ENCODE peak calls at places on chromosomes 7 and 10, in ten cellular contexts. E is heart right ventricle; M is effector memory CD4-positive, alpha-beta T cell; N is heart left ventricle; U is endothelial cell of umbilical vein; C is fibroblast of lung; J is GM12878; X is WERI-Rb-1; T is right lobe of liver; I is lower lobe of right lung. V is an unnamed sample.

GRCh38 chr7:122942765-122943164 is 52.7 kb downstream of the TAS2R16 start:
- DNase-seq in C (no peak), I (no peak), X (no peak), U (no peak), T (no peak), M (no peak), N (no peak), J (no peak), E (no peak), V (no peak)

GRCh38 chr10:33760544-33760943 is 426.1 kb upstream of the NRP1 start:
- DNase-seq in U (no peak), X (no peak), I (no peak), N (no peak), C (no peak), E (no peak), M (no peak), J (no peak), T (no peak), V (no peak)

GRCh38 chr7:155348806-155349205 is 51.1 kb downstream of the INSIG1 start:
- DNase-seq in E (no peak), T (no peak), I (peak), J (no peak), U (no peak), N (no peak), X (no peak), M (no peak), C (no peak), V (no peak)

GRCh38 chr10:106285199-106285598 is 879.3 kb downstream of the SORCS1 start:
- DNase-seq in U (no peak), M (no peak), I (no peak), X (no peak), N (no peak), J (no peak), E (no peak), T (no peak), C (no peak), V (no peak)

GRCh38 chr7:150964593-150965111 is 13.5 kb downstream of the KCNH2 start:
- DNase-seq in T (peak), E (peak), J (no peak), N (peak), C (no peak), X (peak), U (no peak), I (no peak), M (no peak), V (no peak)

GRCh38 chr10:119375574-119376265 is 166.8 kb downstream of the RGS10 start:
- DNase-seq in N (peak), M (no peak), I (peak), E (no peak), J (no peak), U (peak), X (peak), T (no peak), C (peak), V (no peak)

GRCh38 chr7:44284216-44284615 is 41.2 kb downstream of the CAMK2B start:
- DNase-seq in I (peak), J (no peak), M (no peak), N (peak), U (no peak), C (no peak), T (peak), X (peak), E (no peak), V (no peak)

GRCh38 chr7:152615052-152615741 is 60.7 kb downstream of the XRCC2 start:
- DNase-seq in N (no peak), X (peak), U (no peak), I (no peak), T (no peak), M (no peak), C (no peak), J (no peak), E (no peak), V (no peak)

GRCh38 chr7:102140952-102141370 is 145.7 kb upstream of the SH2B2 start:
- DNase-seq in T (no peak), I (no peak), M (no peak), N (no peak), J (peak), C (no peak), U (no peak), E (no peak), X (no peak), V (no peak)

GRCh38 chr10:566241-566885 is 123.1 kb downstream of the DIP2C start:
- DNase-seq in U (no peak), M (no peak), J (no peak), X (no peak), T (no peak), C (no peak), E (no peak), N (no peak), I (peak), V (no peak)

GRCh38 chr7:27994639-27995038 is 186.0 kb downstream of the JAZF1 start:
- DNase-seq in E (no peak), N (no peak), T (no peak), I (no peak), X (no peak), M (no peak), C (no peak), J (no peak), U (peak), V (no peak)

GRCh38 chr10:128466831-128467371 is 340.7 kb upstream of the MKI67 start:
- DNase-seq in J (no peak), C (no peak), M (no peak), E (no peak), N (no peak), U (no peak), I (no peak), T (no peak), X (no peak), V (no peak)

GRCh38 chr7:102287465-102288146 is 938 bp downstream of the SH2B2 start:
- DNase-seq in I (peak), J (no peak), U (no peak), T (peak), X (peak), C (peak), M (no peak), E (peak), N (peak), V (no peak)

GRCh38 chr7:55127622-55128081 is 108.8 kb downstream of the EGFR start:
- DNase-seq in J (no peak), C (peak), X (no peak), I (no peak), U (peak), T (no peak), E (peak), N (peak), M (no peak), V (no peak)

GRCh38 chr10:25465582-25466372 is 291.0 kb downstream of the GPR158 start:
- DNase-seq in E (no peak), T (no peak), C (no peak), M (no peak), X (no peak), J (no peak), I (no peak), U (no peak), N (no peak), V (no peak)

GRCh38 chr7:153532321-153532720 is 519.9 kb upstream of the DPP6 start:
- DNase-seq in I (no peak), U (no peak), J (no peak), C (no peak), X (no peak), T (no peak), N (no peak), E (no peak), M (no peak), V (no peak)

GRCh38 chr7:51318001-51318400 is 1.4 kb upstream of the COBL start:
- DNase-seq in U (no peak), N (no peak), E (no peak), I (no peak), J (no peak), X (no peak), M (no peak), C (no peak), T (no peak), V (no peak)

GRCh38 chr7:77644774-77645173 is 51.5 kb upstream of the RSBN1L start:
- DNase-seq in X (no peak), M (no peak), U (no peak), N (no peak), T (no peak), I (no peak), J (no peak), E (no peak), C (no peak), V (no peak)

GRCh38 chr10:91887075-91887899 is 22.0 kb downstream of the FGFBP3 start:
- DNase-seq in I (no peak), X (no peak), E (no peak), N (peak), J (no peak), U (peak), T (no peak), C (peak), M (no peak), V (no peak)

GRCh38 chr7:1693419-1693990 is 23.4 kb downstream of the ELFN1 start:
- DNase-seq in E (no peak), T (peak), N (no peak), I (peak), J (no peak), U (no peak), M (no peak), C (no peak), X (peak), V (no peak)

GRCh38 chr7:13742719-13743640 is 246.5 kb downstream of the ETV1 start:
- DNase-seq in T (no peak), X (peak), C (peak), U (peak), J (no peak), I (peak), N (peak), M (no peak), E (peak), V (no peak)

GRCh38 chr10:8386781-8387180 is 332.3 kb downstream of the GATA3 start:
- DNase-seq in E (no peak), N (no peak), X (no peak), M (no peak), I (no peak), C (no peak), T (no peak), J (no peak), U (no peak), V (no peak)

GRCh38 chr10:11425288-11425595 is 186.2 kb downstream of the USP6NL start:
- DNase-seq in C (peak), X (no peak), T (no peak), N (no peak), I (no peak), M (no peak), E (no peak), U (no peak), J (no peak), V (no peak)

GRCh38 chr10:134743-135600 is at the start of gene ZMYND11:
- DNase-seq in M (peak), C (peak), I (peak), U (peak), E (peak), J (no peak), N (peak), T (peak), X (peak), V (no peak)

GRCh38 chr10:6592080-6592479 is 12.0 kb upstream of the PRKCQ start:
- DNase-seq in J (no peak), C (no peak), E (no peak), I (no peak), T (no peak), N (no peak), X (no peak), M (no peak), U (no peak), V (no peak)

GRCh38 chr7:18116661-18117060 is 89.0 kb upstream of the PRPS1L1 start:
- DNase-seq in T (no peak), M (no peak), E (no peak), X (no peak), U (no peak), C (no peak), J (no peak), N (no peak), I (no peak), V (no peak)

GRCh38 chr10:90047243-90047729 is 345.9 kb downstream of the KIF20B start:
- DNase-seq in U (no peak), I (no peak), N (no peak), C (peak), M (no peak), T (no peak), E (no peak), X (no peak), J (peak), V (no peak)

GRCh38 chr7:95190515-95190914 is 133.8 kb downstream of the PON1 start:
- DNase-seq in E (no peak), J (no peak), N (no peak), X (no peak), U (no peak), I (no peak), M (no peak), C (no peak), T (no peak), V (no peak)

GRCh38 chr10:31928531-31929259 is at the start of gene ARHGAP12:
- DNase-seq in E (peak), N (peak), X (peak), J (no peak), T (peak), U (peak), C (peak), M (peak), I (peak), V (peak)

GRCh38 chr10:31927597-31928530 is 767 bp downstream of the ARHGAP12 start:
- DNase-seq in C (peak), M (peak), J (no peak), N (peak), E (peak), U (peak), I (peak), T (peak), X (peak), V (no peak)

GRCh38 chr10:31932838-31933237 is 4.2 kb upstream of the ARHGAP12 start:
- DNase-seq in T (no peak), U (no peak), C (no peak), J (no peak), X (no peak), E (no peak), I (no peak), N (no peak), M (no peak), V (no peak)

GRCh38 chr10:31929260-31929985 is 792 bp upstream of the ARHGAP12 start:
- DNase-seq in I (peak), M (peak), X (peak), N (peak), C (peak), U (peak), E (peak), J (no peak), T (peak), V (no peak)

DNA sequence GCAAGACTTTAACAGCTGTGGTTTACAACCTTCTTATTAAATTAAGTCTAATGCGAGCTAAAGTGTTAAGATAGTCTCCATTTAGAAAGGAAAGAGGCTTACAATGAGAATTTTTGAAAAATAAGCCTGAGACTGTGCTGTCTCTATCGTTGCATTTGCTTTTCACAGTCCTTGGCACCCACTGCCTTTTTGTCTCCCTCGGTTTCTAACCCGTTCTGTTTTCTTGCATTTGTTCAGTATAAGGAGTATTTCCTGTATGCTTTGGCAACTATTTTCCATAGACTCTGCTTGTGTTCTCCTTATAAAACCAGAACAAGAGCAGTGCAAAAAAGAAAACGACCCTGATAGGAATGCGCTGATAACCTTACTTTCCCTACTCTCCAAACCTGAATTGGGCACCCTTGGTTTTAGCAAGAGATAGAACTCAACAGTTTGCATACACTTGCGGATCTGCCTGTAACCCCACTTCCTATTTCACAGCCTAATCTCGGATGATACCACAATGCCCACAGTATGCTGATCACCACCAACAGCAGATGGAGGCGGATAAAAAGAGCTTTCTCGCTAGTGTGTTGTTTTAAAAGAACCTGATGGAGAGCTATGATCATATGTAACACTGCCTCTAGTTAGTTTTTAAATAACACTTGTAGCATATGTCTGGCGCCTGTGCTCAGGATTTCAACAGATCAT is 1.5 kb upstream of the ARHGAP12 start:
- DNase-seq in C (peak), M (peak), I (no peak), U (peak), T (no peak), X (peak), E (no peak), J (no peak), N (no peak), V (no peak)
- H3K4me3 ChIP-seq in C (peak), M (peak), I (peak), U (peak), T (peak), X (peak), E (peak), J (peak), N (peak), V (peak)

GRCh38 chr7:79997345-79997744 is 137.3 kb upstream of the GNAI1 start:
- DNase-seq in J (no peak), I (no peak), M (no peak), U (no peak), T (no peak), N (no peak), C (no peak), E (no peak), X (no peak), V (no peak)
- H3K27ac ChIP-seq in J (no peak), I (no peak), M (no peak), U (no peak), T (no peak), N (no peak), C (no peak), E (no peak), X (no peak), V (no peak)

GRCh38 chr7:159144756-159145543 is at the start of gene VIPR2:
- DNase-seq in E (no peak), M (peak), X (no peak), U (no peak), C (no peak), J (no peak), T (no peak), N (peak), I (no peak), V (no peak)

GRCh38 chr7:159143780-159144755 is 599 bp downstream of the VIPR2 start:
- DNase-seq in I (no peak), M (no peak), J (no peak), C (no peak), T (no peak), U (no peak), N (peak), E (peak), X (peak), V (no peak)

GRCh38 chr7:159147246-159147645 is 2.6 kb upstream of the VIPR2 start:
- DNase-seq in M (no peak), U (no peak), N (no peak), X (no peak), T (no peak), J (no peak), I (no peak), E (no peak), C (no peak), V (no peak)

GRCh38 chr7:159146084-159146858 is 1.6 kb upstream of the VIPR2 start:
- DNase-seq in I (no peak), M (no peak), U (no peak), E (no peak), X (no peak), N (no peak), J (no peak), T (no peak), C (no peak), V (no peak)

GRCh38 chr7:159145544-159145891 is 851 bp upstream of the VIPR2 start:
- DNase-seq in N (no peak), J (no peak), U (no peak), I (no peak), X (no peak), M (no peak), T (no peak), E (no peak), C (no peak), V (no peak)
- H3K4me3 ChIP-seq in N (peak), J (no peak), U (no peak), I (peak), X (peak), M (peak), T (no peak), E (peak), C (no peak), V (peak)

DNA sequence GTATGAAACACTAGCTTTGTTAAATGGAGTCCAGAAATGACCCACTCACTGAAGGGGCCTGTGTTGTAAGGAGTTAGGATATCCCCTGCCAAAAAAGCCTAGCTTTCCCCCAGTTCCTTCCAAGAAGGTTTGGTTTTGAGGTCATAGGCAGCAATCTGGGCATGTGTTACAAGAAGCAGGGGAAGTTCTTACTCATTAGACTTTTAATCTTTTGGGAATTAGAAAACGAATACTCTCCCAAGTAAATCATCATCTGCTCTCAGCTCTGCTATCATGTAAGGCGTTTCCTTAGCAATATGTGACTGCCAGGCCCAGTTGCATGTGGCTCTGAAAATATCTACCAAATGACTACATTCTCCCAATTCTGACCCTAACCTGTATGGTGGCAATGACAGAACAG is 3.7 kb downstream of the NOD1 start:
- DNase-seq in E (no peak), M (no peak), J (no peak), N (no peak), C (peak), U (peak), I (no peak), X (no peak), T (no peak), V (no peak)
- H3K27ac ChIP-seq in E (peak), M (no peak), J (peak), N (peak), C (peak), U (no peak), I (peak), X (no peak), T (no peak), V (peak)

DNA sequence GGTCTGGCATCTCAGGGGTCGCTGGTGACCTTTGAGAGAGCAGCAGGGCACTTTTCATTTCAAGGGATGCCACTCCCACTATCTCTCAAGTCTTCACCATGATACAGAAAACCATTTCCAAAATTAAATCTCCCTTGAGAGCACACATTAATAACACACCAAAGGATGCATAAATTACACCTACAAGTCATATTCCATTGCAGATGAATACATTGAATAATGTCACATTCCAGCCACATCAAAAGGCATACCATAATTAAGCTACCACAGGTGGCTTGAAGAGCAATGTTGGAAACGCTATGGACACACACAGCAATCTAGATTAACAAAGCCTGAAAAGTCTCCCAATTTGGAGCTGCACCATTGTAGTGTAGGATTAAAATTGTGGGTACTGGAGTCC is 353.3 kb upstream of the ZMIZ1 start:
- DNase-seq in I (no peak), X (no peak), U (no peak), N (no peak), M (no peak), J (no peak), T (no peak), E (no peak), C (no peak), V (no peak)
- H3K4me3 ChIP-seq in I (no peak), X (no peak), U (no peak), N (no peak), M (no peak), J (no peak), T (no peak), E (no peak), C (no peak), V (no peak)